ENCODE peak calls at places on chromosomes 6 and 20, in eight cellular contexts. J is ovary, K is esophagus squamous epithelium, B is sigmoid colon, Y is breast epithelium, F is stomach, N is IMR-90, X is heart left ventricle. C is an unnamed sample. For H3K4me1 and H3K27me3, the result is how much of the 10 kb centered on the place peaks cover.

GRCh38 chr20:62069741-62070216 is 4.1 kb upstream of the TAF4 start:
- DNase-seq in K (no peak), Y (no peak), X (no peak), F (no peak), B (no peak), N (peak), J (no peak), C (no peak)

GRCh38 chr20:4973330-4974097 is 27.8 kb downstream of the SLC23A2 start:
- DNase-seq in N (peak), B (peak), F (peak), J (peak), X (peak), K (no peak), Y (no peak), C (peak)

GRCh38 chr20:61414455-61414991 is 162.5 kb downstream of the CDH4 start:
- DNase-seq in Y (no peak), B (no peak), J (no peak), N (no peak), X (no peak), F (no peak), K (no peak), C (no peak)

GRCh38 chr20:38864662-38865061 is 59.2 kb downstream of the PPP1R16B start:
- DNase-seq in Y (no peak), J (no peak), X (no peak), F (no peak), K (no peak), N (no peak), B (no peak), C (no peak)

GRCh38 chr20:12660918-12661317 is 347.9 kb upstream of the SPTLC3 start:
- DNase-seq in F (no peak), J (no peak), K (no peak), Y (no peak), N (no peak), B (no peak), X (no peak), C (no peak)

GRCh38 chr20:36339646-36340592 is 33.8 kb downstream of the DLGAP4 start:
- DNase-seq in K (no peak), F (no peak), X (no peak), B (no peak), J (no peak), N (no peak), Y (no peak), C (no peak)

GRCh38 chr6:11414564-11414963 is 123.0 kb upstream of the TMEM170B start:
- DNase-seq in K (no peak), Y (peak), N (no peak), B (no peak), X (no peak), J (no peak), F (no peak), C (no peak)

GRCh38 chr6:3911614-3912336 is 62.6 kb downstream of the FAM50B start:
- DNase-seq in K (no peak), B (peak), Y (peak), N (peak), J (peak), X (peak), F (peak), C (peak)

GRCh38 chr6:26020983-26021349 is 58.4 kb downstream of the TRIM38 start:
- DNase-seq in Y (peak), B (peak), F (peak), N (peak), K (no peak), J (peak), X (peak), C (peak)

GRCh38 chr20:62051166-62051900 is 14.3 kb downstream of the TAF4 start:
- DNase-seq in X (no peak), N (no peak), Y (no peak), K (no peak), J (peak), F (no peak), B (no peak), C (no peak)

GRCh38 chr6:43742285-43742684 is 27.7 kb upstream of the VEGFA start:
- DNase-seq in B (peak), X (no peak), N (no peak), K (no peak), Y (no peak), J (no peak), F (no peak), C (no peak)

GRCh38 chr6:36039113-36039512 is 11.5 kb downstream of the MAPK14 start:
- DNase-seq in X (no peak), N (no peak), J (no peak), F (no peak), B (no peak), Y (no peak), K (no peak), C (no peak)
- H3K4me1 ChIP-seq in X (half or more), N (under half), J (under half), F (under half), B (under half), Y (under half), K (under half), C (half or more)

GRCh38 chr6:107730106-107730505 is 94.0 kb downstream of the SCML4 start:
- DNase-seq in N (no peak), X (no peak), F (no peak), K (no peak), J (no peak), B (no peak), Y (no peak), C (no peak)

GRCh38 chr6:107728564-107728897 is 95.6 kb downstream of the SCML4 start:
- DNase-seq in Y (no peak), X (no peak), K (no peak), F (no peak), J (no peak), B (no peak), N (no peak), C (no peak)

GRCh38 chr6:107730683-107731314 is 93.3 kb downstream of the SCML4 start:
- DNase-seq in F (no peak), K (no peak), J (no peak), X (no peak), Y (no peak), N (no peak), B (no peak), C (no peak)

GRCh38 chr6:107727096-107727757 is 96.9 kb downstream of the SCML4 start:
- DNase-seq in K (no peak), Y (no peak), B (no peak), J (no peak), N (no peak), F (no peak), X (no peak), C (no peak)

DNA sequence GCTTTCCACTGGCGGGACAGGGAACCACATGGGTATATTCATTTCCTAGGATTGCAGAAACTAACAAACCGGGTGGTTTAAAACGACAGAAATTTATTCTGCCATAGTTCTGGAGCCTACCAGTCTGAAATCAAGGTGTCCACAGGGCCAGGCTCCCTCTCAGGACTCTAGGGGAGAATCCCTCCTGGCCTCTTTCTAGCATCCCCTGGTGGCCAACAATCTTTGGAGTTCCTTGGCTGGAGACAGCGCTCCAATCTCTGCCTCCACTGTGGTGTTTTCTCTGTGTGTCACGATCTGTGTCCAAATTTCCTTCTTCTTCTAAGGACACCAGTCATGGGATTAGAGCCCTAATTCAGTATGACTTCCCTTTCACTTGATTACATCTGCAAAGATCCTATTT is 95.0 kb downstream of the SCML4 start:
- DNase-seq in N (no peak), F (no peak), K (no peak), X (no peak), B (no peak), Y (no peak), J (no peak), C (no peak)
- H3K27me3 ChIP-seq in N (under half), F (under half), K (under half), X (under half), B (under half), Y (under half), J (under half), C (under half)

GRCh38 chr6:53793318-53793975 is 1.4 kb upstream of the LRRC1 start:
- DNase-seq in Y (peak), K (no peak), N (peak), F (peak), B (peak), X (peak), J (peak), C (peak)

GRCh38 chr6:53794720-53795253 is at the start of gene LRRC1:
- DNase-seq in Y (peak), B (peak), X (peak), N (peak), K (peak), J (peak), F (peak), C (peak)

GRCh38 chr6:53795254-53795701 is 473 bp downstream of the LRRC1 start:
- DNase-seq in B (no peak), F (peak), N (no peak), X (no peak), Y (no peak), J (no peak), K (no peak), C (peak)

GRCh38 chr6:53792973-53793317 is 1.9 kb upstream of the LRRC1 start:
- DNase-seq in F (no peak), N (no peak), B (no peak), Y (no peak), J (no peak), K (no peak), X (no peak), C (no peak)

DNA sequence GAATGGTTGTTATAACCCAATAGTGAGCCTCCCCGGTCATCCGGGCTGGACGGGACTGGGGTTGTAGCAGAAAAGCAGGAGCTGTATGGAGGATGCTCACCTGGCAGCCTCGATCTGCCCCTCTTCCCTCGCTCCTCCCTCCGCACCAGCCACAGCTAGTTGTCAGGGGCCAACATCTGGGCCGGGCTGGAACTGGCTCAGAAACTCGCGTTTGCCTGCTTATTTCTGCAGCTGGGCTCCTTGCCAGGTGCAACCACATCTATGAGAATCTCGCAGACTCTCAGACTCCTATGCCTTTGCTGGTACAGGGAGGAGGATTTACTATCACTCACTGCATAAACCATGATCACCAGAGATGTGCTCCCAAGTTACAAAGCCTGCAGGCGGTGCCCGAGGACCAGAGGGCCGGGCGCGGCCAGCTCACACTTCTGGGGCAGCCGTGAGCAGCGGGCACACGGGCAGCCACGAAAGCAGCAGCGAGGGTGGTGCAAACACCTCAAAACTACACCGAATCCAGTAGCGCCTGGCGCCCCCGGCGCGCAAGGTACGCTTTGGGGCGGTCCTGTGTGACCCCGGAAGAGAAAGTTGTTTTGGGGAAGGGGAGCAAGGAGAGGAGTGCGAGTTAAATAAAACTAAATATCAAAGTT is 609 bp upstream of the LRRC1 start:
- DNase-seq in X (peak), F (peak), B (peak), K (no peak), N (peak), J (peak), Y (peak), C (peak)
- TF ChIP-seq POLR2A in X (no peak), F (no peak), B (no peak), K (no peak), N (peak), J (no peak), Y (no peak), C (no peak)

GRCh38 chr20:44959082-44959895 is 908 bp downstream of the TOMM34 start:
- DNase-seq in Y (no peak), N (peak), B (no peak), F (no peak), J (no peak), X (no peak), K (no peak), C (peak)
- H3K4me1 ChIP-seq in Y (under half), N (under half), B (under half), F (under half), J (under half), X (under half), K (under half), C (under half)

GRCh38 chr6:49549691-49550412 is 616 bp upstream of the C6orf141 start:
- DNase-seq in K (no peak), Y (no peak), J (no peak), B (no peak), F (no peak), X (no peak), N (no peak), C (no peak)
- H3K27me3 ChIP-seq in K (under half), Y (under half), J (under half), B (under half), F (under half), X (under half), N (under half), C (under half)

DNA sequence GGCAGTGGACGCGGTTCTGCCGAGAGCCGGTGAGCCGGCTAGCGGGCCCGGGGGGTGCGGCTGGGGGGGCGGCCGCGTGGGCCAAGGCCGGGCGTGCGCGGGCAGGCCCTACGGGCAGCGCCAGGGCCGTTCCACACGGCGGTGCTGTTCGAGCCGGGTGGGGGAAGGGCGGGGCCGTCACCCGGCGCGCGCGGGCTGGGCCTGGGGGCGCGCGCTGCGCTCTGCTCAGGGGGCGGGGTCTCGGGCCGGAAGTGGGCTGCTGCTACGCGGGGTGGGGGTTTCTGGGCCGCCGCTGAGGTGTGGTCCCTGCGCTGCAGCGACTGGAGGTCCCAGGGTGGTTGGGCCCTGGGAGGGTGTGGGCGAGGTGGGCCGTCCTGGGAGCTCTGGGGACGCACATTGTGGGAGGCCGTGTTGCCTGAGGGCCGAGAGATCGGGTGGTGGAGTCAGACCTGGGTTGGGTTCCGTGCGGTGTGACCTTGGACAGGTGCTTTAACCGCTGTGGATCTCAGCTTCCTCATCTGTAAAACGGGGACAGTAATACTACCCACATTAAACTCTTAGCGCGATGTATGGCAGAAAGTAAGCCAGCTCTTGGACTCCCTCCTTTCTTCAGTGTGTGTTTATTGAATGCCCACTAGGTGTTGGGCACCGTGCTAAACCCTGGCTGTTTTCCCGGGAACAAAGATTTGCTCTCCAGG is 395 bp downstream of the MAPRE1 start:
- DNase-seq in F (no peak), Y (peak), J (peak), N (peak), X (peak), K (peak), B (no peak), C (peak)
- TF ChIP-seq POLR2A in F (no peak), Y (no peak), J (peak), N (peak), X (no peak), K (no peak), B (no peak), C (no peak)

GRCh38 chr6:140064371-140064770 is 689.9 kb upstream of the CITED2 start:
- DNase-seq in N (no peak), X (no peak), J (no peak), K (no peak), B (no peak), Y (no peak), F (no peak), C (no peak)

GRCh38 chr6:140061422-140062041 is 687.1 kb upstream of the CITED2 start:
- DNase-seq in K (no peak), B (no peak), J (no peak), N (no peak), F (no peak), X (no peak), Y (no peak), C (no peak)

GRCh38 chr6:140058846-140059245 is 684.4 kb upstream of the CITED2 start:
- DNase-seq in Y (no peak), K (no peak), N (no peak), B (no peak), J (no peak), X (no peak), F (no peak), C (no peak)

GRCh38 chr6:140059947-140060346 is 685.5 kb upstream of the CITED2 start:
- DNase-seq in F (no peak), X (no peak), K (no peak), J (no peak), N (peak), B (no peak), Y (no peak), C (no peak)

GRCh38 chr6:140062042-140063041 is 687.9 kb upstream of the CITED2 start:
- DNase-seq in J (peak), N (peak), B (peak), K (no peak), Y (peak), X (peak), F (peak), C (no peak)
- H3K4me1 ChIP-seq in J (under half), N (under half), B (under half), K (under half), Y (under half), X (under half), F (under half), C (under half)

C was measured in body of pancreas.